ENCODE peak calls at places on chromosomes 7 and 10, in eight cellular contexts. One of them, this sample, is unnamed.

GRCh38 chr7:20797174-20798080 is 10.7 kb upstream of the SP8 start:
- DNase-seq in prostate gland: peak
- DNase-seq in body of pancreas: peak
- DNase-seq in epithelial cell of esophagus: no peak
- DNase-seq in astrocyte: no peak
- DNase-seq in AG09319: no peak
- DNase-seq in SJSA1: peak
- DNase-seq in ovary: no peak
- DNase-seq in this sample: no peak

GRCh38 chr10:112532053-112532658 is 85.1 kb downstream of the VTI1A start:
- DNase-seq in prostate gland: no peak
- DNase-seq in body of pancreas: no peak
- DNase-seq in epithelial cell of esophagus: no peak
- DNase-seq in astrocyte: no peak
- DNase-seq in AG09319: no peak
- DNase-seq in SJSA1: peak
- DNase-seq in ovary: no peak
- DNase-seq in this sample: no peak

GRCh38 chr10:31062856-31063255 is 31.2 kb upstream of the ZNF438 start:
- DNase-seq in prostate gland: no peak
- DNase-seq in body of pancreas: no peak
- DNase-seq in epithelial cell of esophagus: peak
- DNase-seq in astrocyte: peak
- DNase-seq in AG09319: peak
- DNase-seq in SJSA1: no peak
- DNase-seq in ovary: no peak
- DNase-seq in this sample: no peak

GRCh38 chr10:21661935-21662334 is 127.9 kb downstream of the MLLT10 start:
- DNase-seq in prostate gland: no peak
- DNase-seq in body of pancreas: no peak
- DNase-seq in epithelial cell of esophagus: no peak
- DNase-seq in astrocyte: no peak
- DNase-seq in AG09319: no peak
- DNase-seq in SJSA1: no peak
- DNase-seq in ovary: no peak
- DNase-seq in this sample: no peak

GRCh38 chr10:104417629-104418292 is 64.1 kb downstream of the CFAP58 start:
- DNase-seq in prostate gland: no peak
- DNase-seq in body of pancreas: no peak
- DNase-seq in epithelial cell of esophagus: no peak
- DNase-seq in astrocyte: peak
- DNase-seq in AG09319: no peak
- DNase-seq in SJSA1: no peak
- DNase-seq in ovary: no peak
- DNase-seq in this sample: no peak

GRCh38 chr7:22147113-22147512 is 201.4 kb upstream of the CDCA7L start:
- DNase-seq in prostate gland: no peak
- DNase-seq in body of pancreas: no peak
- DNase-seq in epithelial cell of esophagus: no peak
- DNase-seq in astrocyte: no peak
- DNase-seq in AG09319: no peak
- DNase-seq in SJSA1: no peak
- DNase-seq in ovary: no peak
- DNase-seq in this sample: no peak

GRCh38 chr7:158865462-158865922 is 9.1 kb downstream of the DYNC2I1 start:
- DNase-seq in prostate gland: no peak
- DNase-seq in body of pancreas: no peak
- DNase-seq in epithelial cell of esophagus: no peak
- DNase-seq in astrocyte: no peak
- DNase-seq in AG09319: no peak
- DNase-seq in SJSA1: no peak
- DNase-seq in ovary: no peak
- DNase-seq in this sample: peak

GRCh38 chr7:128115821-128116723 is 84.8 kb upstream of the LRRC4 start:
- DNase-seq in prostate gland: no peak
- DNase-seq in body of pancreas: no peak
- DNase-seq in epithelial cell of esophagus: peak
- DNase-seq in astrocyte: no peak
- DNase-seq in AG09319: no peak
- DNase-seq in SJSA1: no peak
- DNase-seq in ovary: no peak
- DNase-seq in this sample: no peak

GRCh38 chr10:75108684-75109458 is 2.6 kb upstream of the SAMD8 start:
- DNase-seq in prostate gland: no peak
- DNase-seq in body of pancreas: peak
- DNase-seq in epithelial cell of esophagus: no peak
- DNase-seq in astrocyte: no peak
- DNase-seq in AG09319: no peak
- DNase-seq in SJSA1: no peak
- DNase-seq in ovary: no peak
- DNase-seq in this sample: no peak

GRCh38 chr10:28444031-28444430 is 88.9 kb upstream of the WAC start:
- DNase-seq in prostate gland: no peak
- DNase-seq in body of pancreas: peak
- DNase-seq in epithelial cell of esophagus: no peak
- DNase-seq in astrocyte: no peak
- DNase-seq in AG09319: no peak
- DNase-seq in SJSA1: no peak
- DNase-seq in ovary: no peak
- DNase-seq in this sample: no peak

GRCh38 chr10:96419351-96419750 is 60.5 kb upstream of the OPALIN start:
- DNase-seq in prostate gland: no peak
- DNase-seq in body of pancreas: no peak
- DNase-seq in epithelial cell of esophagus: no peak
- DNase-seq in astrocyte: no peak
- DNase-seq in AG09319: no peak
- DNase-seq in SJSA1: no peak
- DNase-seq in ovary: no peak
- DNase-seq in this sample: no peak

GRCh38 chr10:60186315-60187071 is 203.2 kb downstream of the ANK3 start:
- DNase-seq in prostate gland: no peak
- DNase-seq in body of pancreas: peak
- DNase-seq in epithelial cell of esophagus: no peak
- DNase-seq in astrocyte: no peak
- DNase-seq in AG09319: peak
- DNase-seq in SJSA1: no peak
- DNase-seq in ovary: no peak
- DNase-seq in this sample: no peak

GRCh38 chr7:2048531-2048930 is 184.2 kb downstream of the MAD1L1 start:
- DNase-seq in prostate gland: no peak
- DNase-seq in body of pancreas: no peak
- DNase-seq in epithelial cell of esophagus: peak
- DNase-seq in astrocyte: no peak
- DNase-seq in AG09319: no peak
- DNase-seq in SJSA1: no peak
- DNase-seq in ovary: no peak
- DNase-seq in this sample: no peak